ENCODE peak calls at places on chromosome 4, in five cellular contexts. One of them, this sample, is unnamed.

GRCh38 chr4:133149932-133150642 is 993 bp downstream of the PCDH10 start:
- DNase-seq in GM23338: peak; percentile 3
- DNase-seq in OCI-LY7: no peak
- DNase-seq in HepG2: no peak
- DNase-seq in neural progenitor cell: no peak
- DNase-seq in this sample: no peak

GRCh38 chr4:140672366-140672765 is 83.8 kb downstream of the TBC1D9 start:
- DNase-seq in HepG2: no peak
- DNase-seq in neural progenitor cell: no peak
- DNase-seq in OCI-LY7: no peak
- DNase-seq in GM23338: no peak
- DNase-seq in this sample: no peak

GRCh38 chr4:16129336-16129735 is 45.5 kb upstream of the PROM1 start:
- DNase-seq in neural progenitor cell: no peak
- DNase-seq in HepG2: peak; percentile 91
- DNase-seq in GM23338: no peak
- DNase-seq in OCI-LY7: no peak
- DNase-seq in this sample: no peak

GRCh38 chr4:41181037-41181436 is 33.3 kb downstream of the APBB2 start:
- DNase-seq in GM23338: no peak
- DNase-seq in OCI-LY7: no peak
- DNase-seq in neural progenitor cell: no peak
- DNase-seq in HepG2: no peak
- DNase-seq in this sample: no peak

GRCh38 chr4:38160487-38161207 is 200.4 kb downstream of the PTTG2 start:
- DNase-seq in neural progenitor cell: peak; percentile 38
- DNase-seq in GM23338: peak; percentile 71
- DNase-seq in HepG2: peak; percentile 98
- DNase-seq in OCI-LY7: no peak
- DNase-seq in this sample: no peak

GRCh38 chr4:134126955-134127354 is 74.6 kb downstream of the PABPC4L start:
- DNase-seq in neural progenitor cell: peak; percentile 11
- DNase-seq in GM23338: no peak
- DNase-seq in OCI-LY7: no peak
- DNase-seq in HepG2: no peak
- DNase-seq in this sample: no peak

GRCh38 chr4:57103051-57103450 is 7.1 kb downstream of the IGFBP7 start:
- DNase-seq in neural progenitor cell: no peak
- DNase-seq in HepG2: no peak
- DNase-seq in GM23338: peak; percentile 20
- DNase-seq in OCI-LY7: no peak
- DNase-seq in this sample: no peak

GRCh38 chr4:139761461-139761860 is 95.8 kb downstream of the MGST2 start:
- DNase-seq in neural progenitor cell: no peak
- DNase-seq in HepG2: peak; percentile 82
- DNase-seq in GM23338: peak; percentile 74
- DNase-seq in OCI-LY7: peak; percentile 63
- DNase-seq in this sample: no peak

GRCh38 chr4:120842046-120842445 is 80.5 kb downstream of the PRDM5 start:
- DNase-seq in HepG2: no peak
- DNase-seq in OCI-LY7: no peak
- DNase-seq in neural progenitor cell: no peak
- DNase-seq in GM23338: no peak
- DNase-seq in this sample: no peak

GRCh38 chr4:95421869-95422268 is 126.9 kb downstream of the UNC5C start:
- DNase-seq in HepG2: no peak
- DNase-seq in OCI-LY7: no peak
- DNase-seq in GM23338: no peak
- DNase-seq in neural progenitor cell: no peak
- DNase-seq in this sample: no peak

GRCh38 chr4:140799686-140800225 is 43.6 kb upstream of the TBC1D9 start:
- DNase-seq in GM23338: no peak
- DNase-seq in OCI-LY7: no peak
- DNase-seq in HepG2: no peak
- DNase-seq in neural progenitor cell: no peak
- DNase-seq in this sample: no peak

GRCh38 chr4:185112104-185112503 is 31.0 kb upstream of the SLC25A4 start:
- DNase-seq in GM23338: no peak
- DNase-seq in neural progenitor cell: no peak
- DNase-seq in OCI-LY7: no peak
- DNase-seq in HepG2: peak; percentile 31
- DNase-seq in this sample: peak; percentile 15

GRCh38 chr4:80307183-80307735 is 28.3 kb upstream of the CFAP299 start:
- DNase-seq in HepG2: no peak
- DNase-seq in OCI-LY7: no peak
- DNase-seq in GM23338: no peak
- DNase-seq in neural progenitor cell: no peak
- DNase-seq in this sample: no peak

GRCh38 chr4:142341286-142341685 is 504.8 kb downstream of the INPP4B start:
- DNase-seq in neural progenitor cell: no peak
- DNase-seq in OCI-LY7: no peak
- DNase-seq in GM23338: no peak
- DNase-seq in HepG2: no peak
- DNase-seq in this sample: no peak

DNA sequence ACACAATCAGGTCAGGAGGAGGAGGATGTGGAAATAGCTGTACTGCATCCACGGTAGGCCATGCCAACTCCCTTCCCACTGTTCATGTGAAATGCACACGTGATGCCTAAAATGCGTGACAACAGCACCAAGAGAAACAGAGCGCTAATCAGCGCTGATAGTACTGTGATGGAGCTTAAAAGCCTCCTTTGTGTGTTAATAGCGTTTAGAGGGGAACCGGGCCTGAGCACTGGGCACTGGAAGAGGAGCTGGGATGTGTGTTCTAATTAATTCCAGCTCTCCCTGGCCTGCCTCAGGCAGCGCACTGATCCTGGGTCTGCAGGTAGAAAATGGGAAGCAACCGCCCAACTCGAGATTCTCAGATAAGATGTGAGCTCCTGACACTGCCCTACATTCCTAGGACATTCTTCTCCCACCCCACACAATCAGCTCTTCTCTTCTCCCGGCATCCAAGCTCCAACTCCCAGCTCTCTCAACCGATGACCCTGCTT is 12.9 kb downstream of the DCTD start:
- DNase-seq in OCI-LY7: no peak
- DNase-seq in neural progenitor cell: no peak
- DNase-seq in GM23338: peak; percentile 30
- DNase-seq in HepG2: no peak
- DNase-seq in this sample: no peak
- H4K20me1 ChIP-seq in OCI-LY7: no peaks in the 10 kb centered on the region
- H4K20me1 ChIP-seq in neural progenitor cell: peaks cover 18% of the 10 kb centered on the region
- H4K20me1 ChIP-seq in GM23338: peaks cover 2% of the 10 kb centered on the region
- H4K20me1 ChIP-seq in HepG2: no peaks in the 10 kb centered on the region
- H4K20me1 ChIP-seq in this sample: no peaks in the 10 kb centered on the region

GRCh38 chr4:118774321-118774720 is 61.6 kb downstream of the SEC24D start:
- DNase-seq in neural progenitor cell: no peak
- DNase-seq in OCI-LY7: no peak
- DNase-seq in GM23338: no peak
- DNase-seq in HepG2: no peak
- DNase-seq in this sample: no peak

GRCh38 chr4:118774989-118775388 is 60.9 kb downstream of the SEC24D start:
- DNase-seq in neural progenitor cell: no peak
- DNase-seq in GM23338: no peak
- DNase-seq in HepG2: no peak
- DNase-seq in OCI-LY7: no peak
- DNase-seq in this sample: no peak

GRCh38 chr4:118775405-118775804 is 60.5 kb downstream of the SEC24D start:
- DNase-seq in neural progenitor cell: no peak
- DNase-seq in HepG2: no peak
- DNase-seq in OCI-LY7: no peak
- DNase-seq in GM23338: no peak
- DNase-seq in this sample: no peak

GRCh38 chr4:118772149-118773081 is 63.5 kb downstream of the SEC24D start:
- DNase-seq in OCI-LY7: peak; percentile 67
- DNase-seq in neural progenitor cell: peak; percentile 51
- DNase-seq in GM23338: peak; percentile 69
- DNase-seq in HepG2: peak; percentile 18
- DNase-seq in this sample: peak; percentile 60

DNA sequence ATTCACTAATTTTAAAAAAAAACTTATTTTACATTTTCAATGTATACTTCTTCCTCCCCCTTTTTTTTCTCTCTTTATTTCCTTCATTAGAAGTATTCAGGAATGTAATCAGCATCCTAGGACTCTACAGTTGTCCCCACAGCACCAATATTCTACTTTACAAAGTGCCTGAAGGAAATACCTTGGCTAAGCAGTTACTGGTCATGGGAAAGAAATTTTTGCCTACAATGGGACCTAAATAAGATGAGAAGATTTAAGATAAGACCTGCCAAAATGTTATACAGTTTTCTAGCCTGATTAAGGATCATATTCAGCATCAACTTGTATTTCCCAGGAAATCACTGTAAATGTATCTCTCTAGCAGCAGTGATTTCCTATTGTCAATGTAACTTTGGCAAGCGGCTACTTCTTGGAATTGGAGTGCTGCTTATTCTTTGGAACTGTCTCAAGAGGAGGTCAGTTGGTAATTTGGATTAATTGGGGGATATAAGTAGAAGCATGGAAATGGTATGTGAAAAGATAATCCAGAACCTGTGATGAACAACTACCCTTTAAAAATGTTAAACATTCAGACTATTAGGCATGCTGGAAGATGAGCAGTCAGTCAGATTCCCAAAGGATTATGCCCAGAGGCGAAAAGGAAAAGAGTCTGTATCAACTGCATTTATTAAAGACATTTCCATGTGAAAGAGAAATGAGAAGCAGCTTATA is 62.7 kb downstream of the SEC24D start:
- DNase-seq in HepG2: no peak
- DNase-seq in neural progenitor cell: no peak
- DNase-seq in OCI-LY7: no peak
- DNase-seq in GM23338: no peak
- DNase-seq in this sample: no peak
- H3K4me1 ChIP-seq in HepG2: no peaks in the 10 kb centered on the region
- H3K4me1 ChIP-seq in neural progenitor cell: peaks cover 4% of the 10 kb centered on the region
- H3K4me1 ChIP-seq in OCI-LY7: peaks cover 17% of the 10 kb centered on the region
- H3K4me1 ChIP-seq in GM23338: peaks cover 19% of the 10 kb centered on the region
- H3K4me1 ChIP-seq in this sample: peaks cover 11% of the 10 kb centered on the region

DNA sequence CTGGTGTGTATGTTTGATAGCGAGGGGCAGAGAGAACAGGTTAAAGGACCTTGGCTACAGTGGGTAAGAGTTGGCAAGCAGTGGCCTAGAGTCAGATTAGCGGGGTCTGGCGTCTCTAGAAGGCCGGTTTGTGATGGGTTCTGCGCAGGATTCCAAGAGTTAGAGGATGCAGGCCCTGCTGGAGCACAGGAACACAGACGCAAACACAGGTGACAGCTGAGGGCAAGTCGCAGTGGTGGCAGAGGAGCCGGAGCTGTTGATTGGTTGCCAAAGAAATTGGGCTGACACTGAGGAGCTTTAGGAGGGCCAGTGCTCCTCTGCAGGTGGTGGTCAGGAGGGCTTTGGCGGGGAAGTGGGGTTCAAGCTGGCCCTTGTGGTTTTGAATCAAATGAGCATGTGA is 3.8 kb downstream of the TADA2B start:
- DNase-seq in neural progenitor cell: no peak
- DNase-seq in HepG2: no peak
- DNase-seq in OCI-LY7: no peak
- DNase-seq in GM23338: no peak
- DNase-seq in this sample: no peak
- H3K4me2 ChIP-seq in neural progenitor cell: no peak overlapping the region
- H3K4me2 ChIP-seq in HepG2: no peak overlapping the region
- H3K4me2 ChIP-seq in OCI-LY7: peak overlapping the region; percentile 81
- H3K4me2 ChIP-seq in GM23338: no peak overlapping the region
- H3K4me2 ChIP-seq in this sample: no peak overlapping the region

GRCh38 chr4:2256781-2257191 is 5.1 kb downstream of the MXD4 start:
- DNase-seq in GM23338: no peak
- DNase-seq in OCI-LY7: no peak
- DNase-seq in HepG2: no peak
- DNase-seq in neural progenitor cell: no peak
- DNase-seq in this sample: no peak

GRCh38 chr4:2256156-2256731 is 5.7 kb downstream of the MXD4 start:
- DNase-seq in HepG2: no peak
- DNase-seq in neural progenitor cell: no peak
- DNase-seq in GM23338: no peak
- DNase-seq in OCI-LY7: no peak
- DNase-seq in this sample: no peak

GRCh38 chr4:2258091-2259035 is 3.5 kb downstream of the MXD4 start:
- DNase-seq in HepG2: no peak
- DNase-seq in neural progenitor cell: no peak
- DNase-seq in GM23338: no peak
- DNase-seq in OCI-LY7: no peak
- DNase-seq in this sample: no peak

GRCh38 chr4:2259036-2259540 is 2.8 kb downstream of the MXD4 start:
- DNase-seq in HepG2: no peak
- DNase-seq in neural progenitor cell: no peak
- DNase-seq in OCI-LY7: no peak
- DNase-seq in GM23338: no peak
- DNase-seq in this sample: no peak

DNA sequence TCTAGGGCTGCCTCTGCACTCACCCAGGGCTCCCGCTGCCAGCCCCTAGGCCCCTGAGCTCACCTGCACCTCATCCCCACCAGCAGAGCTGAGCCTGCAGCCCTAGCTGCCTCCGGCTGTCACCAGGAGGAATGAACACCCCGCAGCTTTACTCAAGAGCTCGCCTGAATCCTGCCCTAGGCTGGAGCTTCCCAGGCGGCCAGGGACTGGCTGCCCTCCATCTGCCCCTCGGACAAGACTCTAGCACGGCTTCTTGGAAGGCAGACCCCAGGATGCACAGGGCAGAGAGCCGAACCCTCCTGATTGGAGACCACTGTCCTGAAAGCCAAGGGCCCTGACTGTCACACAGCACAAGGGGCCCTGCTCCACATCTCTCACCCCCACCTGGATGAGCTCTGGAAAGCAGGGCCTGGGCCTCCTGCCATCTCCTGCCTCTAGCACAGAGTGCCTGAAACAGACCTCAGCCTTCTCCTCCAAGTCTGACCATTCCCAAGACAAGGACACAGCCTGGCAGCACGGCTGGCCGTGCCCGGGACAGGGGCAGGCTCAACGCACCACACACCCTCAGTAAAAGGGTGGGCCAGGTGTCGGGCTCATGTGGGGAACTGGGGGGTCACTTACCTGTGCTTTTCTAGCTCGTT is 4.4 kb downstream of the MXD4 start:
- DNase-seq in HepG2: no peak
- DNase-seq in GM23338: no peak
- DNase-seq in OCI-LY7: no peak
- DNase-seq in neural progenitor cell: no peak
- DNase-seq in this sample: no peak
- H4K20me1 ChIP-seq in HepG2: no peaks in the 10 kb centered on the region
- H4K20me1 ChIP-seq in GM23338: no peaks in the 10 kb centered on the region
- H4K20me1 ChIP-seq in OCI-LY7: no peaks in the 10 kb centered on the region
- H4K20me1 ChIP-seq in neural progenitor cell: peaks cover 81% of the 10 kb centered on the region
- H4K20me1 ChIP-seq in this sample: no peaks in the 10 kb centered on the region

GRCh38 chr4:65559270-65559669 is 111.0 kb downstream of the EPHA5 start:
- DNase-seq in OCI-LY7: no peak
- DNase-seq in HepG2: no peak
- DNase-seq in GM23338: peak; percentile 51
- DNase-seq in neural progenitor cell: no peak
- DNase-seq in this sample: no peak
- H3K4me1 ChIP-seq in OCI-LY7: no peaks in the 10 kb centered on the region
- H3K4me1 ChIP-seq in HepG2: no peaks in the 10 kb centered on the region
- H3K4me1 ChIP-seq in GM23338: peaks cover 8% of the 10 kb centered on the region
- H3K4me1 ChIP-seq in neural progenitor cell: no peaks in the 10 kb centered on the region
- H3K4me1 ChIP-seq in this sample: no peaks in the 10 kb centered on the region